ENCODE peak calls at places on chromosomes 16 and 17, in ten cellular contexts. S is thoracic aorta, T is heart right ventricle, H is mammary epithelial cell, Z is breast epithelium, N is IMR-90, B is lower lobe of right lung, O is left lung, Y is HepG2, D is fibroblast of lung. I is an unnamed sample. For H3K4me1, the result is how much of the 10 kb centered on the place peaks cover.

GRCh38 chr17:20944014-20944905 is 98.6 kb downstream of the USP22 start:
- DNase-seq in S (no peak), T (no peak), H (peak), Z (peak), N (no peak), B (peak), O (peak), Y (peak), D (no peak), I (no peak)

GRCh38 chr16:57757326-57757786 is 21.8 kb downstream of the KATNB1 start:
- DNase-seq in S (peak), T (peak), H (peak), Z (peak), N (peak), B (peak), O (peak), Y (peak), D (peak), I (peak)

GRCh38 chr16:31487720-31488629 is 5.1 kb downstream of the SLC5A2 start:
- DNase-seq in S (no peak), T (no peak), H (peak), Z (no peak), N (peak), B (peak), O (peak), Y (no peak), D (peak), I (no peak)

GRCh38 chr17:16477666-16478065 is 14.3 kb downstream of the LRRC75A start:
- DNase-seq in S (no peak), T (no peak), H (no peak), Z (no peak), N (no peak), B (no peak), O (no peak), Y (no peak), D (no peak), I (no peak)

GRCh38 chr16:66588981-66589713 is 9.9 kb downstream of the CMTM2 start:
- DNase-seq in S (no peak), T (peak), H (peak), Z (no peak), N (peak), B (peak), O (peak), Y (peak), D (peak), I (no peak)

GRCh38 chr16:74298104-74298503 is 1.5 kb downstream of the PSMD7 start:
- DNase-seq in S (no peak), T (no peak), H (peak), Z (no peak), N (no peak), B (no peak), O (no peak), Y (no peak), D (no peak), I (no peak)

GRCh38 chr16:88634141-88634993 is 4.0 kb upstream of the IL17C start:
- DNase-seq in S (no peak), T (peak), H (peak), Z (no peak), N (peak), B (peak), O (peak), Y (no peak), D (peak), I (peak)

GRCh38 chr16:58012481-58012880 is 11.3 kb downstream of the USB1 start:
- DNase-seq in S (no peak), T (no peak), H (no peak), Z (no peak), N (no peak), B (peak), O (peak), Y (no peak), D (no peak), I (no peak)

GRCh38 chr16:14370736-14371234 is 259.3 kb downstream of the PARN start:
- DNase-seq in S (no peak), T (no peak), H (no peak), Z (no peak), N (no peak), B (no peak), O (peak), Y (no peak), D (no peak), I (no peak)

GRCh38 chr17:75267403-75268232 is 3.4 kb downstream of the MIF4GD start:
- DNase-seq in S (no peak), T (no peak), H (no peak), Z (no peak), N (no peak), B (no peak), O (no peak), Y (peak), D (no peak), I (no peak)

GRCh38 chr17:43327834-43328420 is 70.9 kb upstream of the ARL4D start:
- DNase-seq in S (no peak), T (no peak), H (no peak), Z (no peak), N (no peak), B (no peak), O (no peak), Y (no peak), D (no peak), I (no peak)
- H3K27ac ChIP-seq in S (no peak), T (no peak), H (no peak), Z (no peak), N (no peak), B (no peak), O (no peak), Y (no peak), D (no peak), I (no peak)

GRCh38 chr16:23801387-23801786 is 34.4 kb upstream of the PRKCB start:
- DNase-seq in S (peak), T (peak), H (peak), Z (peak), N (peak), B (peak), O (peak), Y (peak), D (peak), I (peak)
- TF ChIP-seq CTCF in S (peak), T (peak), H (peak), Z (peak), N (peak), B (peak), O (peak), Y (peak), D (peak), I (peak)

GRCh38 chr16:85200471-85201278 is 88.4 kb upstream of the CIBAR2 start:
- DNase-seq in S (no peak), T (no peak), H (peak), Z (no peak), N (no peak), B (no peak), O (peak), Y (peak), D (peak), I (no peak)

GRCh38 chr16:85201566-85201965 is 89.3 kb upstream of the CIBAR2 start:
- DNase-seq in S (no peak), T (no peak), H (no peak), Z (no peak), N (peak), B (no peak), O (peak), Y (no peak), D (no peak), I (no peak)

GRCh38 chr16:85197611-85198566 is 85.6 kb upstream of the CIBAR2 start:
- DNase-seq in S (no peak), T (no peak), H (no peak), Z (no peak), N (no peak), B (no peak), O (peak), Y (peak), D (no peak), I (no peak)

GRCh38 chr16:85199069-85199725 is 86.9 kb upstream of the CIBAR2 start:
- DNase-seq in S (no peak), T (no peak), H (no peak), Z (no peak), N (no peak), B (no peak), O (peak), Y (no peak), D (no peak), I (no peak)

GRCh38 chr16:85199880-85200279 is 87.6 kb upstream of the CIBAR2 start:
- DNase-seq in S (no peak), T (no peak), H (no peak), Z (no peak), N (no peak), B (no peak), O (peak), Y (no peak), D (no peak), I (no peak)
- H3K4me1 ChIP-seq in S (half or more), T (half or more), H (under half), Z (under half), N (half or more), B (under half), O (under half), Y (half or more), D (under half), I (under half)

DNA sequence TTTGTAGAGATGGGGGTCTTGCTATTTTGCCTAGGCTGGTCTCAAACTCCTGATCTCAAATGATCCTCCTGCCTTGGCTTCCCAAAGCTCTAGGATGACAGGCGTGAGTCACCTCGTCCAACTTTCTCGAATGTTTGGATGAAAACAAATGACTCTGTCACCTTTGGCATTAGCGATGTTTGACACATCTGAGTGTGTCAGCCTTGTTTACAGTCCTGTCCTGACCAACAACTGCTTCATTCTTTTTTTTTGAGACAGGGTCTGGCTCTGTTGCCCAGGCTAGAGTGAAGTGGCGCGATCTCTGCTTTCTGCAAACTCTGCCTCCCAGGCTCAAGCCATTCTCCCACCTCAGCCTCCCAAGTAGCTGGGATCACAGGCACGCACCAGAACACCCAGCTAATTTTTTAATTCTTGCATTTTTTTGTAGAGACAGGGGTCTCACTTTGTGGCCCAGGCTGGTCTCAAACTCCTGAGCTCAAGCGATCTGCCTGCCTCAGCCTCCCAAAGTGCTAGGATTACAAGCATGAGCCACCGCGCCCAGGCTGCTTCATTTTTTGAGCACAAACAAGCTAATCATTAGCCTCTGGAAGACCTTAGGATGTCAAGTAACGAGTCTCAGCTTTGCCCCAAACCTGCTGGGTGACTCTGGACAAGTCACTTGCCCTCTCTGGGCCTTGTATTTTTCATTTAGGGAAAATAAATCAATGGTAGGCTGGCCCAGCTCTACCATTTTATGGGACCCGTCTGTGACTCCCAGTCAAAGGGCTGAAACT is 7.4 kb downstream of the MYH11 start:
- DNase-seq in S (no peak), T (no peak), H (no peak), Z (no peak), N (no peak), B (no peak), O (no peak), Y (peak), D (no peak), I (no peak)
- H3K27ac ChIP-seq in S (peak), T (no peak), H (no peak), Z (peak), N (no peak), B (no peak), O (no peak), Y (no peak), D (no peak), I (no peak)

GRCh38 chr16:29864205-29864604 is 1.2 kb upstream of the CDIPT start:
- DNase-seq in S (no peak), T (no peak), H (no peak), Z (no peak), N (no peak), B (no peak), O (no peak), Y (no peak), D (no peak), I (no peak)

GRCh38 chr16:29862884-29863668 is at the start of gene CDIPT:
- DNase-seq in S (peak), T (peak), H (peak), Z (peak), N (peak), B (peak), O (peak), Y (peak), D (peak), I (peak)

GRCh38 chr16:29862383-29862883 is 593 bp downstream of the CDIPT start:
- DNase-seq in S (no peak), T (no peak), H (peak), Z (no peak), N (no peak), B (no peak), O (no peak), Y (no peak), D (no peak), I (no peak)

GRCh38 chr16:29860218-29860617 is 2.8 kb downstream of the CDIPT start:
- DNase-seq in S (no peak), T (no peak), H (no peak), Z (no peak), N (no peak), B (no peak), O (no peak), Y (no peak), D (no peak), I (no peak)

DNA sequence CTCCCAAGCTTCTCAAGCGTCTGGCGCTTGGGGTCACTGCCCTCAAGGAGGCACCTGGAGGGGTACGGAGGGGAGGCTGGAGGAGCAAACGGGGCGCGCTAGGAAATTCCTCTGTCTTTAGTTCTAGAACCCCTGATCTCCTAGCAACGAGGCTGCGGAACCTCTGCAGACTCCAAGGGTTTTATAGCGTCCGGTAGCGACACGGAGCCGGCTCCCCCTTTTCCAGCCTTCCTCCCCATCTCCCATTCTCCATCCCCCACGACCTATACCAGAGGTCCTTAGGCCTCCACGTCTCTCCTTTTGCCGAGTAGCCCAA is 601 bp upstream of the CDIPT start:
- DNase-seq in S (no peak), T (no peak), H (no peak), Z (no peak), N (no peak), B (no peak), O (no peak), Y (no peak), D (no peak), I (no peak)
- TF ChIP-seq CTCF in S (no peak), T (no peak), H (no peak), Z (no peak), N (no peak), B (no peak), O (no peak), Y (no peak), D (no peak), I (no peak)